ENCODE peak calls at places on chromosomes 11 and 22, in ten cellular contexts. One of them, this sample, is unnamed.

GRCh38 chr11:133810179-133810550 is 35.1 kb downstream of the SPATA19 start:
- DNase-seq in non-pigmented ciliary epithelial cell: no peak
- DNase-seq in anterior cingulate cortex: no peak
- DNase-seq in ureter: no peak
- DNase-seq in activated CD8-positive, alpha-beta memory T cell treated with anti-CD3 and anti-CD28 coated beads for 4 hours: no peak
- DNase-seq in NCI-H1092: no peak
- DNase-seq in ovary: no peak
- DNase-seq in HCEC 1CT: no peak
- DNase-seq in astrocyte of the hippocampus: no peak
- DNase-seq in NCI-H446 treated with DMSO at 0.1 percent for 48 hours: no peak
- DNase-seq in this sample: no peak

GRCh38 chr11:8558436-8558835 is 35.6 kb downstream of the STK33 start:
- DNase-seq in HCEC 1CT: no peak
- DNase-seq in NCI-H446 treated with DMSO at 0.1 percent for 48 hours: no peak
- DNase-seq in ureter: no peak
- DNase-seq in NCI-H1092: no peak
- DNase-seq in non-pigmented ciliary epithelial cell: no peak
- DNase-seq in activated CD8-positive, alpha-beta memory T cell treated with anti-CD3 and anti-CD28 coated beads for 4 hours: no peak
- DNase-seq in ovary: no peak
- DNase-seq in anterior cingulate cortex: no peak
- DNase-seq in astrocyte of the hippocampus: no peak
- DNase-seq in this sample: no peak

GRCh38 chr11:123163621-123164020 is 31.4 kb downstream of the CLMP start:
- DNase-seq in HCEC 1CT: no peak
- DNase-seq in NCI-H1092: no peak
- DNase-seq in NCI-H446 treated with DMSO at 0.1 percent for 48 hours: no peak
- DNase-seq in non-pigmented ciliary epithelial cell: no peak
- DNase-seq in activated CD8-positive, alpha-beta memory T cell treated with anti-CD3 and anti-CD28 coated beads for 4 hours: no peak
- DNase-seq in ureter: no peak
- DNase-seq in anterior cingulate cortex: no peak
- DNase-seq in astrocyte of the hippocampus: no peak
- DNase-seq in ovary: no peak
- DNase-seq in this sample: no peak

GRCh38 chr11:85685131-85685819 is 720 bp downstream of the CCDC89 start:
- DNase-seq in non-pigmented ciliary epithelial cell: no peak
- DNase-seq in activated CD8-positive, alpha-beta memory T cell treated with anti-CD3 and anti-CD28 coated beads for 4 hours: no peak
- DNase-seq in astrocyte of the hippocampus: no peak
- DNase-seq in ovary: peak
- DNase-seq in HCEC 1CT: peak
- DNase-seq in NCI-H446 treated with DMSO at 0.1 percent for 48 hours: no peak
- DNase-seq in ureter: no peak
- DNase-seq in anterior cingulate cortex: no peak
- DNase-seq in NCI-H1092: no peak
- DNase-seq in this sample: no peak

GRCh38 chr11:10139656-10140055 is 154.4 kb downstream of the SBF2 start:
- DNase-seq in NCI-H446 treated with DMSO at 0.1 percent for 48 hours: peak
- DNase-seq in HCEC 1CT: peak
- DNase-seq in ovary: no peak
- DNase-seq in astrocyte of the hippocampus: peak
- DNase-seq in activated CD8-positive, alpha-beta memory T cell treated with anti-CD3 and anti-CD28 coated beads for 4 hours: no peak
- DNase-seq in NCI-H1092: no peak
- DNase-seq in ureter: no peak
- DNase-seq in non-pigmented ciliary epithelial cell: peak
- DNase-seq in anterior cingulate cortex: no peak
- DNase-seq in this sample: no peak

GRCh38 chr22:41201146-41201545 is 4.0 kb upstream of the L3MBTL2 start:
- DNase-seq in HCEC 1CT: no peak
- DNase-seq in astrocyte of the hippocampus: no peak
- DNase-seq in NCI-H446 treated with DMSO at 0.1 percent for 48 hours: no peak
- DNase-seq in non-pigmented ciliary epithelial cell: no peak
- DNase-seq in ovary: no peak
- DNase-seq in activated CD8-positive, alpha-beta memory T cell treated with anti-CD3 and anti-CD28 coated beads for 4 hours: no peak
- DNase-seq in ureter: no peak
- DNase-seq in anterior cingulate cortex: no peak
- DNase-seq in NCI-H1092: no peak
- DNase-seq in this sample: no peak

GRCh38 chr11:62444835-62445234 is 26.0 kb downstream of the SCGB1A1 start:
- DNase-seq in NCI-H1092: no peak
- DNase-seq in ureter: no peak
- DNase-seq in astrocyte of the hippocampus: no peak
- DNase-seq in ovary: no peak
- DNase-seq in HCEC 1CT: no peak
- DNase-seq in anterior cingulate cortex: no peak
- DNase-seq in NCI-H446 treated with DMSO at 0.1 percent for 48 hours: no peak
- DNase-seq in activated CD8-positive, alpha-beta memory T cell treated with anti-CD3 and anti-CD28 coated beads for 4 hours: no peak
- DNase-seq in non-pigmented ciliary epithelial cell: no peak
- DNase-seq in this sample: no peak

GRCh38 chr11:107682182-107682971 is 29.5 kb downstream of the SLN start:
- DNase-seq in anterior cingulate cortex: no peak
- DNase-seq in NCI-H446 treated with DMSO at 0.1 percent for 48 hours: no peak
- DNase-seq in ovary: no peak
- DNase-seq in HCEC 1CT: no peak
- DNase-seq in non-pigmented ciliary epithelial cell: no peak
- DNase-seq in activated CD8-positive, alpha-beta memory T cell treated with anti-CD3 and anti-CD28 coated beads for 4 hours: no peak
- DNase-seq in ureter: no peak
- DNase-seq in astrocyte of the hippocampus: no peak
- DNase-seq in NCI-H1092: no peak
- DNase-seq in this sample: no peak

GRCh38 chr11:80297808-80298460 is 857.1 kb upstream of the TENM4 start:
- DNase-seq in ovary: no peak
- DNase-seq in non-pigmented ciliary epithelial cell: peak
- DNase-seq in ureter: no peak
- DNase-seq in anterior cingulate cortex: no peak
- DNase-seq in activated CD8-positive, alpha-beta memory T cell treated with anti-CD3 and anti-CD28 coated beads for 4 hours: no peak
- DNase-seq in HCEC 1CT: peak
- DNase-seq in NCI-H1092: no peak
- DNase-seq in NCI-H446 treated with DMSO at 0.1 percent for 48 hours: no peak
- DNase-seq in astrocyte of the hippocampus: peak
- DNase-seq in this sample: peak

GRCh38 chr22:38724926-38725571 is 19.3 kb downstream of the GTPBP1 start:
- DNase-seq in activated CD8-positive, alpha-beta memory T cell treated with anti-CD3 and anti-CD28 coated beads for 4 hours: no peak
- DNase-seq in non-pigmented ciliary epithelial cell: no peak
- DNase-seq in ovary: no peak
- DNase-seq in NCI-H446 treated with DMSO at 0.1 percent for 48 hours: peak
- DNase-seq in NCI-H1092: no peak
- DNase-seq in HCEC 1CT: peak
- DNase-seq in ureter: no peak
- DNase-seq in astrocyte of the hippocampus: peak
- DNase-seq in anterior cingulate cortex: no peak
- DNase-seq in this sample: no peak

GRCh38 chr11:61331636-61332035 is 1.3 kb downstream of the DDB1 start:
- DNase-seq in activated CD8-positive, alpha-beta memory T cell treated with anti-CD3 and anti-CD28 coated beads for 4 hours: no peak
- DNase-seq in non-pigmented ciliary epithelial cell: no peak
- DNase-seq in NCI-H446 treated with DMSO at 0.1 percent for 48 hours: no peak
- DNase-seq in astrocyte of the hippocampus: no peak
- DNase-seq in anterior cingulate cortex: no peak
- DNase-seq in NCI-H1092: no peak
- DNase-seq in ovary: no peak
- DNase-seq in HCEC 1CT: no peak
- DNase-seq in ureter: no peak
- DNase-seq in this sample: no peak

This sample was measured in HS-27A.